ENCODE peak calls at places on chromosome 4, in five cellular contexts. E is osteocyte, O is breast epithelium, L is fibroblast of pulmonary artery, N is endodermal cell. Y is an unnamed sample.

GRCh38 chr4:75213480-75213879 is 280.6 kb downstream of the PARM1 start:
- DNase-seq in O (no peak), E (no peak), N (no peak), L (no peak), Y (no peak)

GRCh38 chr4:95118507-95118906 is 360.8 kb downstream of the BMPR1B start:
- DNase-seq in N (no peak), E (no peak), O (no peak), L (no peak), Y (no peak)

GRCh38 chr4:15784959-15785634 is 7.0 kb downstream of the CD38 start:
- DNase-seq in E (no peak), N (no peak), O (no peak), L (no peak), Y (peak)

GRCh38 chr4:138910201-138910913 is 105.2 kb upstream of the NOCT start:
- DNase-seq in O (no peak), E (no peak), N (no peak), L (peak), Y (no peak)

GRCh38 chr4:26780524-26780923 is 80.1 kb upstream of the STIM2 start:
- DNase-seq in E (no peak), O (no peak), L (peak), N (no peak), Y (peak)

GRCh38 chr4:52925531-52925968 is 63.4 kb downstream of the RASL11B start:
- DNase-seq in N (peak), O (no peak), L (peak), E (no peak), Y (no peak)

GRCh38 chr4:99949999-99950912 is at the start of gene H2AZ1:
- DNase-seq in L (peak), N (peak), E (peak), O (peak), Y (peak)

GRCh38 chr4:102642571-102643298 is 118.0 kb downstream of the MANBA start:
- DNase-seq in L (peak), O (no peak), N (no peak), E (no peak), Y (no peak)

GRCh38 chr4:123411976-123412589 is 15.5 kb downstream of the SPRY1 start:
- DNase-seq in L (no peak), E (no peak), O (no peak), N (no peak), Y (peak)

GRCh38 chr4:81257021-81257420 is 42.0 kb upstream of the PRKG2 start:
- DNase-seq in E (no peak), O (no peak), N (no peak), L (peak), Y (no peak)

GRCh38 chr4:186557486-186557885 is 2.1 kb upstream of the MTNR1A start:
- DNase-seq in L (peak), N (peak), E (no peak), O (no peak), Y (no peak)

GRCh38 chr4:80307774-80308465 is 27.6 kb upstream of the CFAP299 start:
- DNase-seq in E (no peak), O (no peak), L (peak), N (peak), Y (no peak)

GRCh38 chr4:40617903-40618302 is 11.8 kb downstream of the RBM47 start:
- DNase-seq in O (no peak), N (no peak), L (peak), E (no peak), Y (no peak)

GRCh38 chr4:87270825-87271224 is 50.4 kb upstream of the KLHL8 start:
- DNase-seq in N (peak), E (no peak), L (no peak), O (no peak), Y (no peak)

GRCh38 chr4:106140601-106141000 is 175.4 kb downstream of the TBCK start:
- DNase-seq in O (no peak), E (no peak), N (no peak), L (no peak), Y (no peak)

GRCh38 chr4:183241322-183241640 is 78.8 kb downstream of the CLDN22 start:
- DNase-seq in O (no peak), E (no peak), N (no peak), L (peak), Y (no peak)

GRCh38 chr4:148059617-148060180 is 327.8 kb downstream of the ARHGAP10 start:
- DNase-seq in N (no peak), L (no peak), E (no peak), O (no peak), Y (no peak)

GRCh38 chr4:170087163-170087700 is 2.5 kb downstream of the AADAT start:
- DNase-seq in L (peak), N (no peak), O (no peak), E (no peak), Y (no peak)

GRCh38 chr4:163473576-163473975 is at the start of gene TKTL2:
- DNase-seq in L (no peak), O (no peak), N (no peak), E (no peak), Y (no peak)

GRCh38 chr4:74934016-74934821 is 1.3 kb downstream of the PARM1 start:
- DNase-seq in L (peak), O (peak), E (no peak), N (peak), Y (no peak)

GRCh38 chr4:157300678-157301077 is 80.2 kb downstream of the GRIA2 start:
- DNase-seq in N (no peak), L (no peak), O (no peak), E (no peak), Y (no peak)

GRCh38 chr4:114100288-114101031 is 121.0 kb upstream of the ARSJ start:
- DNase-seq in L (no peak), E (no peak), N (no peak), O (no peak), Y (no peak)

GRCh38 chr4:112422644-112423043 is 93.3 kb downstream of the NEUROG2 start:
- DNase-seq in N (no peak), O (no peak), E (no peak), L (no peak), Y (no peak)

GRCh38 chr4:142850478-142850877 is 4.4 kb upstream of the INPP4B start:
- DNase-seq in E (no peak), N (no peak), L (peak), O (no peak), Y (no peak)

GRCh38 chr4:110005461-110006056 is 92.9 kb downstream of the EGF start:
- DNase-seq in E (no peak), N (no peak), L (peak), O (no peak), Y (peak)

GRCh38 chr4:845233-845835 is 19.4 kb upstream of the CPLX1 start:
- DNase-seq in O (no peak), N (no peak), E (no peak), L (peak), Y (no peak)

GRCh38 chr4:120842046-120842445 is 80.5 kb downstream of the PRDM5 start:
- DNase-seq in N (no peak), O (no peak), L (peak), E (no peak), Y (no peak)

GRCh38 chr4:57090099-57090498 is 20.1 kb downstream of the IGFBP7 start:
- DNase-seq in N (no peak), L (peak), E (no peak), O (no peak), Y (no peak)

GRCh38 chr4:31458813-31459212 is 738.6 kb downstream of the PCDH7 start:
- DNase-seq in N (no peak), E (no peak), O (no peak), L (peak), Y (no peak)

DNA sequence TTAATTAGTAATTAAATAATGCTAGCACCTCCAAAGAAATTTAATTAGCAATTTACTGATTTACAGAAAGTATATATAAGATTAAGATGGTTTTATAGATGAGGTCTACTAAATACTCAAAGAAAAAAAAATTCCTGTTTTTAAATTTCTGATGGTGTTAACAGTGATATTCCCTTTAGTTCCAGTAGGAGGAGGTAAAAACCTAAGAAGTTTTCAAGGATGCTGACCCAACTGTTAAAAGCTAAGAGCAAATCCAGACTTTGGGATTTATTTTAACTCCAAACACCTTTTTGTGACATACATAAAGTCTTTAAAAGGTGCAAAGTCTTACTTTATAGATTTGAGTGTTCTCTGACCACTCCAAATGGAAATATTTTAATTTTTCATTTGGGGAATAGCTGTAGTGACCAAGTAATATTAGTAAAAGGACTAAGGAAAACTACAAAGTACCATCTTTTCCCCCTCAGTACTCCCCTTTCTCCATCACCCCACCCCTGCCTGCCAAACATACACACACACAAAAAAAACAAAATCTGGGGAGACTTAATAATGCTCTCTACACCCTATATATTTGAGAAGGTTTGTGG is 34.2 kb upstream of the CSN1S1 start:
- DNase-seq in L (peak), E (no peak), N (no peak), O (no peak), Y (no peak)
- TF ChIP-seq CTCF in L (peak), E (peak), N (peak), O (peak), Y (peak)

DNA sequence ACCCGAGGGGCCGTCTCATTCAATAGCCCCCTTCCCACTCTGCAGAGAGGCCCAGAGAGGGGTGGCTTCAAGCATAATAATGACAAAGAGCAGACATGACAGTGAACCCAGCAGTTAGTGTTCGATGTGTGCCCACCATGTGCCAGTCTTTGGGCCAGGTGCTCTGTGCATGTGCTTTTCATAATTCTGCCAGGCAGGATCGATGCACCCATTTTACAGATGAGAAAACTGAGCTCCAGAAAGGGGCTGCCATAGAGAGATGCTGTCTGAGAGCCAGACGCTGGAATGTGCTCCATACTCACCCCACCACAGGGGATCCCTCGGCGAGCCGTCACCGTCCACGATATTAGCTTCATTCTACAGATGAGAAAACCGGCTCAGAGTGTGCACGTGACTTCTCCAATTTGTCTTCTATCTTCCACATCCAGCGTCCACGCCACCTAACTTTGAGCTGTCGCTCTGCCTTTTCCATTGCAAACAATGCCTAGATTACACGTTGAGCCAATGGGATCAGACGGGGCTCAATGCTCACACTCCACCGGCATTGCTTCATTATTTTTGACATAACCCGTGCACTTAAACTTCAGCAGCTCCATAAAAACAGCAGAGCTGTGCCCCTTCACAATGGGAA is 8.2 kb downstream of the ADRA2C start:
- DNase-seq in N (no peak), E (no peak), L (no peak), O (no peak), Y (no peak)
- TF ChIP-seq CTCF in N (no peak), E (no peak), L (no peak), O (no peak), Y (no peak)

GRCh38 chr4:8238515-8239053 is 31.0 kb upstream of the HTRA3 start:
- DNase-seq in O (no peak), N (peak), E (no peak), L (no peak), Y (peak)
- TF ChIP-seq CTCF in O (no peak), N (peak), E (peak), L (peak), Y (peak)

GRCh38 chr4:177239878-177240277 is 69.8 kb upstream of the NEIL3 start:
- DNase-seq in L (no peak), E (no peak), O (no peak), N (no peak), Y (no peak)
- TF ChIP-seq CTCF in L (no peak), E (no peak), O (no peak), N (no peak), Y (no peak)